ENCODE peak calls at places on chromosomes 7 and 10, in eight cellular contexts. M, R, U, W, A, S, K and X are unnamed samples.
A peak's percentile ranks its signal among the peaks of the same experiment; 100 is the strongest.

GRCh38 chr10:34024708-34025425 is 690.4 kb upstream of the NRP1 start:
- DNase-seq in M (no peak), R (peak; percentile 43), U (no peak), W (no peak), A (no peak), S (no peak), K (no peak), X (no peak)

GRCh38 chr10:98586096-98586495 is 139.4 kb upstream of the HPS1 start:
- DNase-seq in M (no peak), R (no peak), U (no peak), W (no peak), A (no peak), S (no peak), K (no peak), X (no peak)

GRCh38 chr7:46029111-46029704 is 108.1 kb upstream of the IGFBP3 start:
- DNase-seq in M (no peak), R (no peak), U (no peak), W (no peak), A (no peak), S (no peak), K (no peak), X (no peak)

GRCh38 chr7:133230591-133231194 is 22.2 kb upstream of the EXOC4 start:
- DNase-seq in M (no peak), R (peak; percentile 57), U (no peak), W (no peak), A (peak; percentile 88), S (peak; percentile 23), K (no peak), X (peak; percentile 51)

GRCh38 chr7:108055541-108056135 is 52.7 kb upstream of the LAMB1 start:
- DNase-seq in M (no peak), R (no peak), U (no peak), W (no peak), A (no peak), S (no peak), K (no peak), X (no peak)

GRCh38 chr7:20107582-20107981 is 109.6 kb downstream of the MACC1 start:
- DNase-seq in M (no peak), R (peak; percentile 53), U (no peak), W (no peak), A (no peak), S (no peak), K (no peak), X (no peak)

GRCh38 chr10:86523348-86523747 is 1.8 kb upstream of the WAPL start:
- DNase-seq in M (no peak), R (peak; percentile 50), U (no peak), W (no peak), A (peak; percentile 56), S (no peak), K (no peak), X (peak; percentile 85)

GRCh38 chr10:79188154-79188763 is 119.5 kb downstream of the ZMIZ1 start:
- DNase-seq in M (no peak), R (no peak), U (peak; percentile 76), W (peak; percentile 83), A (no peak), S (no peak), K (no peak), X (no peak)

GRCh38 chr7:137754076-137754851 is 92.5 kb downstream of the DGKI start:
- DNase-seq in M (no peak), R (no peak), U (no peak), W (no peak), A (peak; percentile 62), S (no peak), K (no peak), X (peak; percentile 79)

GRCh38 chr7:132577206-132578049 is 1.2 kb upstream of the PLXNA4 start:
- DNase-seq in M (peak; percentile 18), R (peak; percentile 28), U (no peak), W (peak; percentile 56), A (peak; percentile 81), S (peak; percentile 83), K (no peak), X (peak; percentile 74)

GRCh38 chr10:79142064-79142491 is 73.3 kb downstream of the ZMIZ1 start:
- DNase-seq in M (no peak), R (no peak), U (no peak), W (no peak), A (no peak), S (no peak), K (no peak), X (peak; percentile 76)

GRCh38 chr10:129057856-129058663 is 409.0 kb upstream of the MGMT start:
- DNase-seq in M (no peak), R (no peak), U (peak; percentile 84), W (no peak), A (no peak), S (no peak), K (no peak), X (no peak)

GRCh38 chr7:94031865-94032264 is 27.7 kb upstream of the BET1 start:
- DNase-seq in M (no peak), R (no peak), U (no peak), W (no peak), A (no peak), S (no peak), K (no peak), X (no peak)

GRCh38 chr10:87918254-87918859 is 54.9 kb downstream of the PTEN start:
- DNase-seq in M (no peak), R (no peak), U (no peak), W (no peak), A (no peak), S (no peak), K (no peak), X (no peak)
- H3K4me3 ChIP-seq in M (no peak overlapping the region), R (no peak overlapping the region), U (no peak overlapping the region), W (no peak overlapping the region), A (no peak overlapping the region), S (no peak overlapping the region), K (no peak overlapping the region), X (no peak overlapping the region)

GRCh38 chr7:130998993-130999602 is 265.1 kb upstream of the KLF14 start:
- DNase-seq in M (no peak), R (no peak), U (no peak), W (no peak), A (no peak), S (no peak), K (no peak), X (no peak)

GRCh38 chr7:130999926-131000325 is 265.9 kb upstream of the KLF14 start:
- DNase-seq in M (no peak), R (no peak), U (no peak), W (no peak), A (no peak), S (no peak), K (no peak), X (no peak)

GRCh38 chr7:131002600-131002999 is 268.6 kb upstream of the KLF14 start:
- DNase-seq in M (no peak), R (no peak), U (no peak), W (no peak), A (no peak), S (no peak), K (no peak), X (no peak)

GRCh38 chr7:131000873-131001272 is 266.9 kb upstream of the KLF14 start:
- DNase-seq in M (no peak), R (no peak), U (no peak), W (no peak), A (no peak), S (no peak), K (no peak), X (no peak)

DNA sequence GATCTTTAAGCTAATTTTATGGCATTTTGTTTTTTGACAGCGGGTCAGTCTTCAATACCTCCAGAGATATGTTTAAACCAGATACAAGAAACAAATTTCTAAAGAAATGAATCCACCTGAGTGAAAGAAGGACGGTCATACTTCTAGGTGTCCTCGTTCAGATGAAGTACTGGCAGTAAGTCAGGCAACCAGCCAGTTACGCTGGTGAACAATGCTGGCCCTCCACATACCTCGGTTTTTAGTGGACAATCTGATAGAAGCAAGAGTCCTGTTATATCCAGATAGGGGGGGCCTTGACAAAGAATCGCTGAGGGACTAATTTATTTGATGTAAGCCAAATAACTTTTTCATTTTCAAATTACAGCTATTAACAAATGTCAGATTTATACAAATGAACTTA is 266.4 kb upstream of the KLF14 start:
- DNase-seq in M (no peak), R (no peak), U (no peak), W (no peak), A (no peak), S (no peak), K (no peak), X (peak; percentile 70)
- H3K27ac ChIP-seq in M (peak overlapping the region; percentile 6), R (no peak overlapping the region), U (no peak overlapping the region), W (no peak overlapping the region), A (peak overlapping the region; percentile 31), S (peak overlapping the region; percentile 50), K (peak overlapping the region; percentile 59), X (peak overlapping the region; percentile 61)

GRCh38 chr10:1059902-1060301 is 3.7 kb downstream of the WDR37 start:
- DNase-seq in M (no peak), R (no peak), U (no peak), W (no peak), A (no peak), S (no peak), K (no peak), X (no peak)

GRCh38 chr10:1058017-1058416 is 1.8 kb downstream of the WDR37 start:
- DNase-seq in M (no peak), R (no peak), U (no peak), W (no peak), A (no peak), S (peak; percentile 40), K (no peak), X (no peak)

GRCh38 chr10:1057106-1057657 is 997 bp downstream of the WDR37 start:
- DNase-seq in M (no peak), R (no peak), U (no peak), W (no peak), A (no peak), S (no peak), K (no peak), X (no peak)

GRCh38 chr10:1054684-1055083 is 1.5 kb upstream of the WDR37 start:
- DNase-seq in M (no peak), R (no peak), U (no peak), W (no peak), A (no peak), S (no peak), K (no peak), X (no peak)

GRCh38 chr10:1056326-1057105 is at the start of gene WDR37:
- DNase-seq in M (peak; percentile 76), R (peak; percentile 79), U (peak; percentile 97), W (peak; percentile 91), A (peak; percentile 90), S (peak; percentile 92), K (peak; percentile 82), X (peak; percentile 85)
- TF ChIP-seq POLR2A in M (peak; percentile 90), R (peak; percentile 57), U (peak; percentile 47), W (peak; percentile 66), A (peak; percentile 95), S (peak; percentile 70), K (peak; percentile 13), X (peak; percentile 6)

GRCh38 chr7:21374134-21374533 is 53.7 kb upstream of the SP4 start:
- DNase-seq in M (no peak), R (no peak), U (no peak), W (no peak), A (no peak), S (no peak), K (no peak), X (no peak)

GRCh38 chr7:21383217-21383832 is 44.6 kb upstream of the SP4 start:
- DNase-seq in M (no peak), R (no peak), U (no peak), W (no peak), A (no peak), S (no peak), K (no peak), X (no peak)

DNA sequence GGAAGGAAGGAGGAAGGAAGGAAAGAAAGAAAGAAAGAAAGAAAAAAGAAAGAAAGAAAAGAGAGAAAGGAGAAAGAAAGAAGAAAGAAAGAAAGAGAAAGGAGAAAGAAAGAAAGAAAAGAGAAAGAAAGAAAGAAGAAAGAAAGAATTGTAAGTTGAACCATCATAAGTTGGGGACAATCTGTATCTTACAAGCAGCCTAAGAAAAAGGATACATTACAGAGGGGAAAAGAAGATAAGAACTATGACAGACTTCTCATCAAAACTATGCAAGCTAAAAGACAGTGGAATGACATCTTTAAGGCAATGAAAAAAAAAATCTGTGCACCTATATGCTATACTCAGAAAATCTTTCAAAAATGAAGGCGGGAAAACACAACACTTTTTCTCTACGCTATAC is 50.3 kb upstream of the SP4 start:
- DNase-seq in M (no peak), R (no peak), U (no peak), W (no peak), A (no peak), S (no peak), K (no peak), X (no peak)
- H3K4me3 ChIP-seq in M (no peak overlapping the region), R (no peak overlapping the region), U (no peak overlapping the region), W (no peak overlapping the region), A (no peak overlapping the region), S (no peak overlapping the region), K (no peak overlapping the region), X (no peak overlapping the region)